ENCODE peak calls at places on chromosomes 16 and 17, in ten cellular contexts. E is uterus, W is endothelial cell of umbilical vein, L is AG04450, B is progenitor cell of endocrine pancreas, G is adrenal gland, X is lower leg skin, R is A549, Z is tibial nerve, M is fibroblast of lung. I is an unnamed sample.

GRCh38 chr16:77113835-77114234 is 77.2 kb upstream of the MON1B start:
- DNase-seq in R (no peak), X (no peak), W (peak; percentile 31), B (no peak), Z (no peak), E (no peak), M (no peak), L (no peak), G (peak; percentile 41), I (no peak)

GRCh38 chr17:32819035-32819434 is 57.9 kb downstream of the MYO1D start:
- DNase-seq in R (no peak), B (no peak), M (peak; percentile 27), E (no peak), G (no peak), W (peak; percentile 79), X (no peak), Z (no peak), L (no peak), I (no peak)

GRCh38 chr16:27678955-27679354 is 129.0 kb downstream of the KATNIP start:
- DNase-seq in M (no peak), B (no peak), Z (no peak), E (no peak), G (no peak), X (no peak), R (no peak), L (no peak), W (no peak), I (no peak)

GRCh38 chr16:4415538-4416199 is 727 bp downstream of the CORO7 start:
- DNase-seq in G (peak; percentile 61), M (no peak), E (no peak), X (peak; percentile 91), W (peak; percentile 43), R (no peak), L (no peak), Z (no peak), B (no peak), I (no peak)

GRCh38 chr17:29155966-29156338 is 24.2 kb downstream of the MYO18A start:
- DNase-seq in W (peak; percentile 69), Z (no peak), G (no peak), E (no peak), R (no peak), X (no peak), L (no peak), M (peak; percentile 38), B (no peak), I (no peak)

GRCh38 chr17:77445908-77446535 is 305.3 kb downstream of the SEC14L1 start:
- DNase-seq in E (no peak), X (no peak), G (peak; percentile 47), R (no peak), Z (no peak), L (no peak), B (no peak), M (no peak), W (peak; percentile 72), I (no peak)

GRCh38 chr16:1458336-1458976 is 14.1 kb upstream of the CCDC154 start:
- DNase-seq in X (no peak), E (no peak), M (peak; percentile 5), G (no peak), Z (no peak), R (no peak), L (no peak), B (no peak), W (no peak), I (no peak)

GRCh38 chr17:77403854-77404253 is 263.1 kb downstream of the SEC14L1 start:
- DNase-seq in X (no peak), G (no peak), B (no peak), M (no peak), Z (no peak), E (no peak), R (no peak), L (no peak), W (no peak), I (no peak)

GRCh38 chr17:20032636-20033035 is 23.5 kb downstream of the SPECC1 start:
- DNase-seq in B (no peak), X (no peak), W (no peak), G (no peak), L (no peak), M (no peak), R (no peak), Z (no peak), E (no peak), I (no peak)

GRCh38 chr17:41939044-41939695 is 8.8 kb downstream of the ODAD4 start:
- DNase-seq in W (no peak), B (no peak), X (no peak), M (no peak), E (no peak), Z (no peak), L (no peak), G (no peak), R (no peak), I (no peak)

DNA sequence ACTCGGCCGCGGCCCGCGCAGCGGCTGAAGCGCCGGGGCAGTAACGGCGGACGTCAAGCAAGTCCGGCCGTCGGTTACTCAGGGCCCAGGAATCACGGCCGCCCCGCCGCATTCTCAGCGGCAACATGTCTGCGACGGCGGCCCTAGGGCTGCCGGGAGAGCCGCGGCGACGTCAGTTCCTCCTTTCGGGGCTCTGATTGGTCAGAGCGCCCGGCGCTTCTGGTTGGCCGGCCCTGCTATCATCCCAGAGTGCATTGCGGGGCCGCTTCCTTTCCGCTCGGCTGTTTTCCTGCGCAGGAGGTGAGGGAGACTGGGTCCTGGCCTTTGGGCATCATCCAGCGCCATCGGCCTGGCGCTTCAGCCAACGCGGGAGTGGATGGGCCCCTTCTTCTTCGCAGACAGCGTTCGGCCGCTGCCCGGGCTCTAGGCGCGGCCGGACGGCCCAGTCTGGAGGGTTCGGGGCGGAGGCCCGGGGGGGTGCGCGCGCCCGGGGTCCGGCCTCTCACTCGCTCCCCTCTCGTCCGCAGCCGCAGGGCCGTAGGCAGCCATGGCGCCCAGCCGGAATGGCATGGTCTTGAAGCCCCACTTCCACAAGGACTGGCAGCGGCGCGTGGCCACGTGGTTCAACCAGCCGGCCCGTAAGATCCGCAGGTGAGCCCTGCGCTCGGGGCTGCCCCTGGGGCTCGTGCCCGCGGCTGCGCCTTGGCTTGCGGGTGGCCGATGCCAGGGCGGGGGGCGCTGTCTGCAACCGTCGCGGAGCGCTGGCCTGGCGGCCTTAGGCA is at the start of gene RPL13:
- DNase-seq in X (peak; percentile 98), W (peak; percentile 94), E (peak; percentile 95), L (peak; percentile 86), G (peak; percentile 97), B (peak; percentile 84), Z (peak; percentile 89), R (peak; percentile 96), M (peak; percentile 96), I (peak; percentile 74)
- TF ChIP-seq CTCF in X (no peak), W (peak; percentile 16), E (no peak), L (no peak), G (no peak), B (no peak), Z (no peak), R (no peak), M (no peak), I (no peak)

GRCh38 chr17:285751-286422 is 66.7 kb downstream of the RPH3AL start:
- DNase-seq in M (no peak), B (no peak), E (no peak), L (no peak), R (no peak), W (no peak), X (peak; percentile 70), Z (no peak), G (no peak), I (no peak)
- TF ChIP-seq CTCF in M (no peak), B (no peak), E (no peak), L (no peak), R (no peak), W (no peak), X (no peak), Z (no peak), G (no peak), I (no peak)

DNA sequence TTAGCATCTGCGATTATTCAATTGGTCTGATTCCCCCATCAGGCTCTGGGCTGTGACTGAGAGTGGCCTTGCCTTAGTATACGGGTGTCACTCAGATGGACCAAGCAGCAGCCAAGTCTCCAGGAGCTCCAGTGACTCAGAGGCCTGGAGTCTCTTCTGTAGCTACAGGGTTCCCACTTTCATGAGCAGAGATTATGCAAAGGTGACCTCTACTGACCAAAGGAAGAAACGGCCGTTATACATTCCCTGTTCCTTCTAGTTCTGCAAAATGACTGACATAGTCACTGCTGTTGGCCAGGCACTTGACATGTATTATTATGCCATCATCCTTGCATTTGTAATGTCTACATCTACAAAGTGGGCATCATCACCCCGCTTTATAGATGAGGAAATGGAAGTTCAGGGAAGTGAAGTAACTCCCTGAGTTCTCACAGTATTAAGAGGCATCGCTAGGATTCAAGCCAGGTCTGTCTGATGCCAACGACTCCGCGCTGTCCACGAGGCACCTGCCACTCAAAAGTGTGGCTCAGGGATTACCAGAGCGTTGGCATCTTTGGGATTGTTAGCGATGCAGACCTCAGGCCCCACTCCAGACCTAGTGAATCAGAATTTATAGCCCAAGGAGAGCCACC is 23.3 kb downstream of the SLC38A7 start:
- DNase-seq in E (peak; percentile 38), B (peak; percentile 15), X (no peak), M (peak; percentile 87), Z (no peak), W (peak; percentile 81), G (peak; percentile 91), L (peak; percentile 66), R (peak; percentile 87), I (no peak)
- TF ChIP-seq CTCF in E (peak; percentile 46), B (peak; percentile 76), X (no peak), M (peak; percentile 71), Z (peak; percentile 36), W (peak; percentile 65), G (peak; percentile 61), L (peak; percentile 81), R (peak; percentile 87), I (no peak)

GRCh38 chr17:49576121-49576905 is 642 bp downstream of the NXPH3 start:
- DNase-seq in X (no peak), W (peak; percentile 43), E (peak; percentile 69), R (peak; percentile 33), L (no peak), M (peak; percentile 20), B (no peak), Z (no peak), G (peak; percentile 27), I (no peak)

GRCh38 chr17:49574283-49574892 is 1.3 kb upstream of the NXPH3 start:
- DNase-seq in M (no peak), B (no peak), W (no peak), X (no peak), E (no peak), L (no peak), Z (no peak), R (no peak), G (no peak), I (no peak)

GRCh38 chr17:49576906-49577650 is 1.4 kb downstream of the NXPH3 start:
- DNase-seq in B (no peak), X (no peak), Z (no peak), W (no peak), E (no peak), M (no peak), L (no peak), R (no peak), G (no peak), I (no peak)

GRCh38 chr17:49574945-49575523 is 637 bp upstream of the NXPH3 start:
- DNase-seq in Z (no peak), W (no peak), B (no peak), R (no peak), M (no peak), G (no peak), L (no peak), X (no peak), E (no peak), I (no peak)

GRCh38 chr17:49575524-49576120 is at the start of gene NXPH3:
- DNase-seq in W (peak; percentile 42), L (no peak), R (peak; percentile 64), B (peak; percentile 68), M (peak; percentile 27), G (peak; percentile 49), E (peak; percentile 63), Z (no peak), X (peak; percentile 93), I (no peak)
- TF ChIP-seq CTCF in W (peak; percentile 40), L (peak; percentile 34), R (peak; percentile 96), B (peak; percentile 70), M (peak; percentile 9), G (no peak), E (peak; percentile 88), Z (peak; percentile 79), X (no peak), I (peak; percentile 72)

I was measured in omental fat pad.